ENCODE peak calls at places on chromosomes 3 and 15, in eight cellular contexts. B is SK-N-SH, Y is SJSA1, A is IMR-90, P is Panc1, U is pancreas, N is cardiac muscle cell, V is iPS DF 6.9. G is an unnamed sample.

GRCh38 chr3:50167782-50168317 is 12.7 kb downstream of the SEMA3F start:
- DNase-seq in B (no peak), Y (no peak), A (no peak), P (no peak), U (no peak), N (no peak), V (no peak), G (no peak)

GRCh38 chr3:53200501-53201189 is 39.6 kb downstream of the PRKCD start:
- DNase-seq in B (no peak), Y (no peak), A (no peak), P (no peak), U (no peak), N (no peak), V (no peak), G (no peak)

GRCh38 chr15:31606261-31606669 is 279.6 kb downstream of the KLF13 start:
- DNase-seq in B (no peak), Y (no peak), A (peak; percentile 95), P (no peak), U (no peak), N (no peak), V (no peak), G (peak; percentile 74)

GRCh38 chr3:65948833-65949573 is 89.7 kb downstream of the MAGI1 start:
- DNase-seq in B (no peak), Y (no peak), A (no peak), P (no peak), U (no peak), N (no peak), V (no peak), G (no peak)

GRCh38 chr15:43516185-43516584 is 1.2 kb upstream of the MAP1A start:
- DNase-seq in B (no peak), Y (peak; percentile 59), A (no peak), P (no peak), U (no peak), N (no peak), V (no peak), G (no peak)

GRCh38 chr15:81107889-81108288 is 26.2 kb upstream of the CFAP161 start:
- DNase-seq in B (no peak), Y (no peak), A (no peak), P (no peak), U (no peak), N (no peak), V (no peak), G (no peak)

GRCh38 chr15:84552896-84553295 is 47.9 kb upstream of the ZSCAN2 start:
- DNase-seq in B (no peak), Y (no peak), A (peak; percentile 50), P (no peak), U (no peak), N (no peak), V (no peak), G (no peak)

GRCh38 chr3:157669403-157669802 is 166.2 kb upstream of the VEPH1 start:
- DNase-seq in B (no peak), Y (no peak), A (no peak), P (no peak), U (no peak), N (no peak), V (no peak), G (no peak)

GRCh38 chr3:50165388-50166308 is 10.5 kb downstream of the SEMA3F start:
- DNase-seq in B (no peak), Y (no peak), A (peak; percentile 47), P (no peak), U (no peak), N (no peak), V (no peak), G (no peak)

GRCh38 chr3:147393261-147393964 is 12.9 kb downstream of the ZIC4 start:
- DNase-seq in B (peak; percentile 88), Y (no peak), A (no peak), P (no peak), U (no peak), N (peak; percentile 52), V (no peak), G (no peak)

GRCh38 chr15:97998307-97999071 is 38.0 kb downstream of the ARRDC4 start:
- DNase-seq in B (no peak), Y (no peak), A (no peak), P (no peak), U (no peak), N (no peak), V (no peak), G (peak; percentile 66)

GRCh38 chr15:34341922-34342736 is 807 bp downstream of the NOP10 start:
- DNase-seq in B (no peak), Y (no peak), A (no peak), P (no peak), U (no peak), N (no peak), V (no peak), G (no peak)

GRCh38 chr3:50651875-50652529 is 22.7 kb upstream of the DOCK3 start:
- DNase-seq in B (no peak), Y (no peak), A (no peak), P (no peak), U (no peak), N (no peak), V (no peak), G (no peak)

GRCh38 chr15:101372960-101373525 is 78.0 kb upstream of the SNRPA1 start:
- DNase-seq in B (no peak), Y (no peak), A (no peak), P (no peak), U (no peak), N (no peak), V (no peak), G (no peak)
- H3K27me3 ChIP-seq in B (no peaks in the 10 kb centered on the region), Y (no peaks in the 10 kb centered on the region), A (peaks cover 18% of the 10 kb centered on the region), P (no peaks in the 10 kb centered on the region), U (no peaks in the 10 kb centered on the region), N (no peaks in the 10 kb centered on the region), V (no peaks in the 10 kb centered on the region), G (no peaks in the 10 kb centered on the region)

GRCh38 chr3:34106379-34106778 is 307.9 kb downstream of the PDCD6IP start:
- DNase-seq in B (no peak), Y (no peak), A (no peak), P (no peak), U (no peak), N (no peak), V (no peak), G (no peak)
- H3K27me3 ChIP-seq in B (no peaks in the 10 kb centered on the region), Y (no peaks in the 10 kb centered on the region), A (no peaks in the 10 kb centered on the region), P (no peaks in the 10 kb centered on the region), U (no peaks in the 10 kb centered on the region), N (no peaks in the 10 kb centered on the region), V (no peaks in the 10 kb centered on the region), G (no peaks in the 10 kb centered on the region)

DNA sequence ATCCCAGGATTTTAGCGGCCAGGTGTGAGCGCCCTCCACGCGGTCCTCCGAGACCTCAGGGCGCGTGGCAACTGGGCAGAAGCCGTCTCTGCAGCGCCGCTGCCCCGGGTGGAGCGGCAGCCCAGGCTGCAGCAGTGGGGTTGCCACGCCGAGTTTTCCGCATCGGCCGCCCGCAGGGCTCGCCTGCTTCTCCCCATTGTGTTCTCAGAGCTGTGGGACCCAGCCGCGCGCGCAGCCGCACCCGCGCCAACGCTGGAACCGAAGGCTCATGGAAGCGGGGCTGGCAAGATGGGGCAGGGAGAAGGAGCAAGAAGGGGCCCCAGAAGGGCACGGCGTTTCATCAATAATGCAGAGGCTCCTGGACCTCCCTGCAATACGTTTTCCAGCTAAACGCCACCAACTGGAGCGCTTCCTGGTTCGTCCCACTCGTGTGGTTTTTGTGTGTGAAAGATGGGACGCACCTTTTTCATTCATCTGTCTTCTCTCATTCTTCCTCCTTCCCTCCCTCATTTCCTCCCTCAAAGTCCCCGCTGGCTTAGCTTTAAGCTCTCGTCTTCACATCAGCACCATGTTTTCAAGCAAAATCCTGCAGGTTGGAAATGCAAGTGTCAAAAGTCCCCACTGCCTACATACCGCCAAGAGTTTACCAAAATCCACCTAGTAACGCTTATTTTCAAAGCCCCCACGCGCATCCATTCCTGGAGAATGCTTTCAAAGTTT is 1.2 kb downstream of the ROBO1 start:
- DNase-seq in B (peak; percentile 73), Y (no peak), A (no peak), P (no peak), U (no peak), N (peak; percentile 13), V (no peak), G (no peak)
- H3K27me3 ChIP-seq in B (peaks cover 28% of the 10 kb centered on the region), Y (peaks cover 7% of the 10 kb centered on the region), A (no peaks in the 10 kb centered on the region), P (no peaks in the 10 kb centered on the region), U (peaks cover 6% of the 10 kb centered on the region), N (peaks cover 78% of the 10 kb centered on the region), V (peaks cover 20% of the 10 kb centered on the region), G (peaks cover 17% of the 10 kb centered on the region)

GRCh38 chr15:99099661-99100060 is 5.2 kb upstream of the SYNM start:
- DNase-seq in B (no peak), Y (no peak), A (no peak), P (no peak), U (no peak), N (no peak), V (no peak), G (no peak)
- H3K27me3 ChIP-seq in B (no peaks in the 10 kb centered on the region), Y (no peaks in the 10 kb centered on the region), A (peaks cover 18% of the 10 kb centered on the region), P (no peaks in the 10 kb centered on the region), U (no peaks in the 10 kb centered on the region), N (peaks cover 61% of the 10 kb centered on the region), V (peaks cover 11% of the 10 kb centered on the region), G (peaks cover 5% of the 10 kb centered on the region)

DNA sequence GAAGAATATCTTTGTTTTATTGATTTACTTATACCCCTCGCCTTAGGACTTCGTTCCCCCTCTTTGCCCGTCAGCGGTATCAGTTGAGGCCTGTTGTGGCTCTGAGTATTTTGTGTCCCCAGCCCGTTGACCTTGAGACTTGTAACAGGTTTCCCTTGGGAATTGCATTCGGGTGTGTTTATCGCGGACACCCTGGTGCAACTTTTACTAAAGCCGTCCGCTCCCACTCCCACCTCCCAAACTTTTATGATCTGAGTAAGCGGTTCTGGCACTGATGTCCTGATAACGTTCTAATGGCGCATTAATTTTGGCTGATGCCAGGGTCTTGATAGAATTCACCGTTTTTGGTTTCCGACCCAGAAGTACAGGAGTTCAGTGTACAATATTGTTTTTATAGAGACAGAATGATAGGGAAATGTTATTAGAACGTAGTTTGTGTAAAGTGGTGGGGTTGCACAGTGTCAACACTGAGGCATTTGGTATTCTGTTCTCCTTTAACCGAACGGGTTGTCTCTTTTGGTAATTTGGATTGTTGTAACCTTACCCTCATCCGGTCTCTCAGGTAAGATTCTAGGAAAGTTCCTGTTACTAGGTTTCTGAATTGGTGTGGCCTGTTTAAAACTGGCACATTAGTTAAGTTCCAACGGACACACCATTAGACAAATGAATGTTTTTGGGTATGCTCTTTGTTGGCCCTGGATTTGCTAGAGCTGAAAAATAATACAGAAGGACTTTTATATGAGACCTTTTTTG is 47.8 kb downstream of the OIP5 start:
- DNase-seq in B (peak; percentile 40), Y (no peak), A (no peak), P (no peak), U (no peak), N (peak; percentile 42), V (no peak), G (peak; percentile 17)
- H3K27me3 ChIP-seq in B (no peaks in the 10 kb centered on the region), Y (no peaks in the 10 kb centered on the region), A (no peaks in the 10 kb centered on the region), P (no peaks in the 10 kb centered on the region), U (no peaks in the 10 kb centered on the region), N (no peaks in the 10 kb centered on the region), V (no peaks in the 10 kb centered on the region), G (no peaks in the 10 kb centered on the region)

DNA sequence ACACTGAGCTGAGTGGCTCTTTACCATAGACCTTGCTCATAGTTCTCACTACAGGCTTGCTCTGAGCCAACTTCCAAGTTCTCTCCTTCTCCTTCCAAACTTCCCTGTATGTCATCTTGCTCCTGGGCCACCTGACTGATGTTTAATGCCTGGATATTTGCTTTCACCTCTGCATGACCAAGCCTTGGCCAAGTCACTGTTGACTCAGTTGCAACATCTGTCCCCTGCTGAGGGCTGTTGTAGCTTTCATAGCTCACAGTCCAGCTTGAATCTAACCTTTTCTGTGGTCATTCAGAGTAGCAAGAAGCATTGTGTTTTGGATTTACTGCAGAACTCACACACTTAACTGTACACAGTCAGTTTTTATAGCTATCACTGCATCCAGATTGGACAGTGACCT is 171.8 kb upstream of the ROPN1 start:
- DNase-seq in B (no peak), Y (no peak), A (no peak), P (no peak), U (no peak), N (no peak), V (no peak), G (no peak)
- H3K27me3 ChIP-seq in B (no peaks in the 10 kb centered on the region), Y (no peaks in the 10 kb centered on the region), A (peaks cover 6% of the 10 kb centered on the region), P (peaks cover 27% of the 10 kb centered on the region), U (no peaks in the 10 kb centered on the region), N (peaks cover 17% of the 10 kb centered on the region), V (no peaks in the 10 kb centered on the region), G (peaks cover 3% of the 10 kb centered on the region)

GRCh38 chr15:51095681-51096331 is 1.1 kb upstream of the TNFAIP8L3 start:
- DNase-seq in B (no peak), Y (no peak), A (no peak), P (no peak), U (no peak), N (no peak), V (no peak), G (no peak)
- H3K27me3 ChIP-seq in B (peaks cover 5% of the 10 kb centered on the region), Y (peaks cover 50% of the 10 kb centered on the region), A (peaks cover 70% of the 10 kb centered on the region), P (peaks cover 30% of the 10 kb centered on the region), U (peaks cover 19% of the 10 kb centered on the region), N (peaks cover 86% of the 10 kb centered on the region), V (peaks cover 35% of the 10 kb centered on the region), G (peaks cover 9% of the 10 kb centered on the region)

G was measured in bronchial epithelial cell.